ENCODE peak calls at places on chromosomes 12 and 14, in four cellular contexts. I is foreskin keratinocyte; T is CD8-positive, alpha-beta memory T cell; H is T-helper 17 cell. E is an unnamed sample.

GRCh38 chr12:23771230-23771949 is 178.1 kb downstream of the SOX5 start:
- DNase-seq in I (no peak), T (no peak), H (no peak), E (no peak)

GRCh38 chr12:112111931-112112330 is 3.3 kb upstream of the NAA25 start:
- DNase-seq in H (no peak), T (no peak), I (no peak), E (no peak)

GRCh38 chr12:88820012-88820411 is 239.7 kb upstream of the KITLG start:
- DNase-seq in H (no peak), I (no peak), T (no peak), E (no peak)

GRCh38 chr12:62191747-62192485 is 68.3 kb upstream of the USP15 start:
- DNase-seq in T (no peak), I (peak), H (no peak), E (no peak)

GRCh38 chr12:119008691-119009221 is 27.4 kb downstream of the SRRM4 start:
- DNase-seq in T (no peak), H (no peak), I (no peak), E (no peak)

GRCh38 chr12:14777271-14777670 is 26.0 kb downstream of the WBP11 start:
- DNase-seq in T (no peak), I (peak), H (no peak), E (no peak)

GRCh38 chr12:5259523-5259922 is 172.4 kb upstream of the NTF3 start:
- DNase-seq in T (no peak), I (peak), H (no peak), E (no peak)

GRCh38 chr12:131074221-131075083 is 120.7 kb downstream of the ADGRD1 start:
- DNase-seq in T (no peak), H (no peak), I (no peak), E (no peak)

GRCh38 chr14:26820101-26820500 is 222.3 kb upstream of the NOVA1 start:
- DNase-seq in H (no peak), T (no peak), I (no peak), E (no peak)